ENCODE peak calls at places on chromosomes 3 and 15, in seven cellular contexts. G, S, F, L, Z, J and O are unnamed samples.
A peak's percentile ranks its signal among the peaks of the same experiment; 100 is the strongest.

GRCh38 chr3:52436500-52437106 is 8.3 kb downstream of the SEMA3G start:
- DNase-seq in G (no peak), S (peak; percentile 27), F (peak; percentile 16), L (no peak), Z (no peak), J (peak; percentile 85), O (no peak)

GRCh38 chr3:13113346-13114335 is 40.4 kb upstream of the IQSEC1 start:
- DNase-seq in G (no peak), S (no peak), F (peak; percentile 9), L (no peak), Z (no peak), J (no peak), O (no peak)

GRCh38 chr3:114643342-114643741 is 349.5 kb downstream of the TIGIT start:
- DNase-seq in G (peak; percentile 83), S (no peak), F (no peak), L (no peak), Z (no peak), J (no peak), O (no peak)

GRCh38 chr3:17645074-17645698 is 97.2 kb downstream of the TBC1D5 start:
- DNase-seq in G (peak; percentile 43), S (peak; percentile 28), F (peak; percentile 20), L (peak; percentile 29), Z (peak; percentile 66), J (no peak), O (peak; percentile 21)

GRCh38 chr3:58101499-58102370 is 93.5 kb downstream of the FLNB start:
- DNase-seq in G (no peak), S (no peak), F (no peak), L (no peak), Z (no peak), J (no peak), O (no peak)

GRCh38 chr3:36924748-36925521 is 19.9 kb downstream of the TRANK1 start:
- DNase-seq in G (no peak), S (no peak), F (no peak), L (no peak), Z (no peak), J (no peak), O (no peak)

GRCh38 chr3:23242106-23242505 is 39.0 kb downstream of the UBE2E2 start:
- DNase-seq in G (no peak), S (no peak), F (no peak), L (no peak), Z (no peak), J (no peak), O (no peak)

GRCh38 chr15:69595009-69595825 is 142.6 kb downstream of the RPLP1 start:
- DNase-seq in G (no peak), S (no peak), F (no peak), L (no peak), Z (no peak), J (peak; percentile 86), O (no peak)

GRCh38 chr3:54176106-54176505 is 53.8 kb downstream of the CACNA2D3 start:
- DNase-seq in G (no peak), S (no peak), F (no peak), L (no peak), Z (no peak), J (no peak), O (no peak)

GRCh38 chr3:141412087-141412935 is 44.0 kb downstream of the ZBTB38 start:
- DNase-seq in G (no peak), S (no peak), F (no peak), L (peak; percentile 86), Z (peak; percentile 90), J (peak; percentile 69), O (no peak)

GRCh38 chr3:41159581-41160189 is 39.6 kb upstream of the CTNNB1 start:
- DNase-seq in G (peak; percentile 41), S (no peak), F (no peak), L (no peak), Z (no peak), J (no peak), O (peak; percentile 42)

GRCh38 chr3:14791343-14791945 is 27.3 kb upstream of the FGD5 start:
- DNase-seq in G (peak; percentile 37), S (peak; percentile 85), F (peak; percentile 77), L (peak; percentile 53), Z (peak; percentile 37), J (peak; percentile 75), O (no peak)

GRCh38 chr15:93029613-93030429 is 59.2 kb downstream of the RGMA start:
- DNase-seq in G (no peak), S (no peak), F (no peak), L (no peak), Z (peak; percentile 16), J (peak; percentile 76), O (no peak)

GRCh38 chr3:36319683-36320082 is 60.6 kb upstream of the STAC start:
- DNase-seq in G (no peak), S (no peak), F (no peak), L (no peak), Z (no peak), J (no peak), O (no peak)

GRCh38 chr3:186427627-186428026 is 65.6 kb upstream of the DGKG start:
- DNase-seq in G (no peak), S (peak; percentile 34), F (no peak), L (peak; percentile 31), Z (peak; percentile 78), J (no peak), O (no peak)

GRCh38 chr3:62143843-62144450 is 229.4 kb downstream of the FEZF2 start:
- DNase-seq in G (no peak), S (no peak), F (no peak), L (peak; percentile 15), Z (no peak), J (no peak), O (no peak)

GRCh38 chr3:98994128-98994762 is 92.8 kb upstream of the DCBLD2 start:
- DNase-seq in G (peak; percentile 52), S (peak; percentile 24), F (no peak), L (no peak), Z (peak; percentile 34), J (no peak), O (no peak)

GRCh38 chr3:13858768-13859520 is 20.9 kb downstream of the WNT7A start:
- DNase-seq in G (no peak), S (no peak), F (no peak), L (no peak), Z (no peak), J (no peak), O (no peak)

GRCh38 chr3:141802316-141803077 is 39.3 kb downstream of the GRK7 start:
- DNase-seq in G (no peak), S (no peak), F (no peak), L (no peak), Z (no peak), J (no peak), O (no peak)

GRCh38 chr15:35427496-35427895 is 118.5 kb downstream of the DPH6 start:
- DNase-seq in G (no peak), S (no peak), F (no peak), L (no peak), Z (no peak), J (no peak), O (no peak)

GRCh38 chr3:122936335-122936734 is 91.2 kb downstream of the SEMA5B start:
- DNase-seq in G (no peak), S (peak; percentile 68), F (no peak), L (no peak), Z (no peak), J (no peak), O (no peak)

GRCh38 chr3:62027796-62028195 is 345.6 kb downstream of the FEZF2 start:
- DNase-seq in G (no peak), S (no peak), F (no peak), L (no peak), Z (no peak), J (no peak), O (no peak)

GRCh38 chr15:60208708-60209107 is 189.1 kb downstream of the ANXA2 start:
- DNase-seq in G (no peak), S (no peak), F (no peak), L (no peak), Z (no peak), J (no peak), O (no peak)

DNA sequence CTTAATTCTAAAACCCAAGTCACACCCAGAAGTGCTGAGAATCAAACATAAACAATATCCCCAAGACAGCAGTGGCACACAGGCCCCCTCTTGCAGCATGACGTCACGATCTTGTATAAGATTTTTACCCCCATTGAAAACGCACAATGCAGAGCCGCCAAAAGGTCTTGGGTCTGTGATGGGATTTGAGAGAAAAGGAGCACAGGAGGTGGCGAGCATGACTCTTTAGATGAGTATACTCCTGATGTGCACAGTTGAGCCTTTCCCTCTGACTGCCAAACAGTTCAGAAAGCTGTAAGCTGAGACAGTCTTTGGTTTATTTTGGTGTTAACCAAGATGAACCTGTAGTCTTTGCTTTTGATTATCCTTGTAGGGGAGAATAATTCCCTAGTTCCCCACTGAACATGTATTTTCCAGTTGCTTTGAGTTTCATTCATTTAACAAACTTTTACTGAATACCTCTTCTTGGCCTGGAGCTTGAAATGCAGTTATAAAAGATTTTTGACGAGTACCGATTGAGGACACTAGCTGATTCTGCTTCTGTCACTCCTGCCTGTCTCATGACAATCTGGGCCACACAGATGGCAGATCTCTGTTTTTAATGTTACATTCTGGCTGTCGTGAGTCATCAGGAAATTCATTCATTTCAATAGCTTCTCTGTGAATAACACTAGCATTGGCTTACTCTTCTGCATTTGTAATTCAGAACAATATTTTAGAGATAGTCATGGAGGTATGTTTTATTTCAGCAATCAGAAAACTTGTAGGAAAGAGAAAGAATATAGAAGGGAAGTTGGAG is 28.9 kb downstream of the CFAP91 start:
- DNase-seq in G (no peak), S (no peak), F (no peak), L (no peak), Z (peak; percentile 57), J (no peak), O (no peak)
- H3K27me3 ChIP-seq in G (no peaks in the 10 kb centered on the region), S (no peaks in the 10 kb centered on the region), F (no peaks in the 10 kb centered on the region), L (no peaks in the 10 kb centered on the region), Z (no peaks in the 10 kb centered on the region), J (no peaks in the 10 kb centered on the region), O (no peaks in the 10 kb centered on the region)

GRCh38 chr15:95644476-95644875 is 686.0 kb upstream of the NR2F2 start:
- DNase-seq in G (no peak), S (no peak), F (no peak), L (no peak), Z (no peak), J (no peak), O (no peak)
- TF ChIP-seq CTCF in G (no peak), S (no peak), F (no peak), L (no peak), Z (no peak), J (no peak), O (no peak)

GRCh38 chr15:66502491-66502890 is 2.2 kb downstream of the RPL4 start:
- DNase-seq in G (no peak), S (no peak), F (no peak), L (no peak), Z (no peak), J (no peak), O (no peak)
- H3K4me3 ChIP-seq in G (no peak overlapping the region), S (peak overlapping the region; percentile 98), F (no peak overlapping the region), L (peak overlapping the region; percentile 94), Z (peak overlapping the region; percentile 68), J (peak overlapping the region; percentile 85), O (peak overlapping the region; percentile 90)

GRCh38 chr3:118537454-118537853 is 497.2 kb downstream of the IGSF11 start:
- DNase-seq in G (no peak), S (peak; percentile 2), F (no peak), L (no peak), Z (no peak), J (no peak), O (no peak)

GRCh38 chr3:118541791-118542190 is 492.9 kb downstream of the IGSF11 start:
- DNase-seq in G (no peak), S (no peak), F (no peak), L (no peak), Z (no peak), J (no peak), O (no peak)

GRCh38 chr3:118540826-118541225 is 493.8 kb downstream of the IGSF11 start:
- DNase-seq in G (no peak), S (no peak), F (no peak), L (no peak), Z (no peak), J (no peak), O (no peak)

GRCh38 chr3:118536764-118537163 is 497.9 kb downstream of the IGSF11 start:
- DNase-seq in G (peak; percentile 60), S (no peak), F (no peak), L (no peak), Z (no peak), J (no peak), O (no peak)

GRCh38 chr3:118538187-118538586 is 496.5 kb downstream of the IGSF11 start:
- DNase-seq in G (no peak), S (no peak), F (no peak), L (no peak), Z (no peak), J (no peak), O (no peak)
- H3K27me3 ChIP-seq in G (no peaks in the 10 kb centered on the region), S (no peaks in the 10 kb centered on the region), F (peaks cover 48% of the 10 kb centered on the region), L (no peaks in the 10 kb centered on the region), Z (no peaks in the 10 kb centered on the region), J (no peaks in the 10 kb centered on the region), O (no peaks in the 10 kb centered on the region)